ENCODE peak calls at places on chromosomes 3 and 15, in five cellular contexts. Z is aorta, G is breast epithelium, L is neural progenitor cell, H is Karpas-422. J is an unnamed sample.
A peak's percentile ranks its signal among the peaks of the same experiment; 100 is the strongest.

GRCh38 chr3:119437852-119438251 is 25.6 kb downstream of the TMEM39A start:
- DNase-seq in L (no peak), G (no peak), Z (no peak), H (no peak), J (no peak)

GRCh38 chr3:12393894-12394293 is 90.4 kb upstream of the TSEN2 start:
- DNase-seq in G (no peak), L (no peak), H (no peak), Z (no peak), J (no peak)

GRCh38 chr15:89665449-89666146 is 10.3 kb upstream of the KIF7 start:
- DNase-seq in Z (peak; percentile 82), L (peak; percentile 82), G (no peak), H (no peak), J (peak; percentile 48)

GRCh38 chr3:9168230-9168629 is 81.2 kb downstream of the SRGAP3 start:
- DNase-seq in G (peak; percentile 63), L (peak; percentile 60), Z (no peak), H (peak; percentile 56), J (no peak)

GRCh38 chr3:12807960-12808359 is 11.5 kb downstream of the CAND2 start:
- DNase-seq in Z (no peak), G (no peak), H (no peak), L (no peak), J (no peak)

GRCh38 chr15:49370782-49371181 is 52.3 kb upstream of the FGF7 start:
- DNase-seq in G (no peak), H (no peak), Z (no peak), L (no peak), J (no peak)

GRCh38 chr3:71022552-71023335 is 560.8 kb downstream of the FOXP1 start:
- DNase-seq in L (peak; percentile 68), Z (no peak), G (no peak), H (no peak), J (no peak)

GRCh38 chr3:137116619-137117018 is 158.8 kb downstream of the IL20RB start:
- DNase-seq in H (no peak), L (no peak), G (no peak), Z (no peak), J (no peak)

GRCh38 chr3:46464326-46465195 is at the start of gene LTF:
- DNase-seq in G (no peak), L (no peak), Z (no peak), H (no peak), J (no peak)

GRCh38 chr3:144200004-144200403 is 228.4 kb downstream of the DIPK2A start:
- DNase-seq in Z (no peak), L (no peak), H (no peak), G (no peak), J (no peak)

GRCh38 chr3:142394921-142395622 is 52.8 kb downstream of the XRN1 start:
- DNase-seq in Z (no peak), H (no peak), L (no peak), G (no peak), J (no peak)

GRCh38 chr3:139686206-139686605 is 8.4 kb upstream of the NMNAT3 start:
- DNase-seq in Z (no peak), H (no peak), G (no peak), L (no peak), J (no peak)

GRCh38 chr3:163019260-163019659 is 1522.7 kb downstream of the OTOL1 start:
- DNase-seq in L (no peak), H (no peak), G (no peak), Z (no peak), J (no peak)

GRCh38 chr3:26064297-26064696 is 274.4 kb downstream of the OXSM start:
- DNase-seq in H (no peak), L (no peak), Z (no peak), G (no peak), J (no peak)

GRCh38 chr3:67678665-67679064 is 24.3 kb upstream of the SUCLG2 start:
- DNase-seq in H (no peak), L (no peak), Z (no peak), G (no peak), J (no peak)

GRCh38 chr3:42804831-42805821 is 836 bp upstream of the HIGD1A start:
- DNase-seq in H (no peak), L (peak; percentile 70), Z (peak; percentile 50), G (no peak), J (peak; percentile 35)

GRCh38 chr3:24225027-24225743 is 269.5 kb downstream of the THRB start:
- DNase-seq in Z (no peak), L (no peak), H (no peak), G (no peak), J (no peak)

GRCh38 chr15:53536479-53537120 is 222.9 kb downstream of the WDR72 start:
- DNase-seq in L (peak; percentile 46), Z (no peak), G (no peak), H (no peak), J (no peak)

GRCh38 chr15:70342554-70343548 is 245.1 kb upstream of the TLE3 start:
- DNase-seq in L (no peak), H (no peak), Z (peak; percentile 8), G (peak; percentile 15), J (peak; percentile 4)

GRCh38 chr3:8103954-8104353 is 397.7 kb upstream of the LMCD1 start:
- DNase-seq in L (no peak), G (no peak), H (no peak), Z (no peak), J (no peak)

GRCh38 chr3:18308096-18308495 is 117.0 kb downstream of the SATB1 start:
- DNase-seq in G (no peak), Z (no peak), H (no peak), L (no peak), J (no peak)

GRCh38 chr3:38834110-38834509 is 18.1 kb upstream of the SCN10A start:
- DNase-seq in H (peak; percentile 6), G (no peak), Z (peak; percentile 82), L (peak; percentile 58), J (no peak)

GRCh38 chr3:53941945-53942344 is 50.3 kb upstream of the SELENOK start:
- DNase-seq in H (no peak), G (no peak), L (peak; percentile 9), Z (no peak), J (no peak)

GRCh38 chr15:33279613-33280205 is 31.1 kb upstream of the RYR3 start:
- DNase-seq in H (no peak), Z (no peak), L (no peak), G (no peak), J (no peak)

GRCh38 chr3:13279532-13279910 is 140.6 kb downstream of the NUP210 start:
- DNase-seq in H (no peak), L (no peak), G (no peak), Z (peak; percentile 28), J (no peak)

GRCh38 chr3:152968388-152969024 is 133.6 kb downstream of the P2RY1 start:
- DNase-seq in L (no peak), H (no peak), G (no peak), Z (no peak), J (no peak)

GRCh38 chr3:53594276-53594675 is 99.9 kb downstream of the CACNA1D start:
- DNase-seq in H (no peak), Z (no peak), G (no peak), L (no peak), J (no peak)

GRCh38 chr15:90062023-90062728 is 40.1 kb downstream of the IDH2 start:
- DNase-seq in L (peak; percentile 79), Z (peak; percentile 65), G (peak; percentile 67), H (peak; percentile 90), J (peak; percentile 85)

GRCh38 chr15:69104050-69104750 is 56.2 kb upstream of the GLCE start:
- DNase-seq in Z (no peak), H (no peak), L (no peak), G (no peak), J (no peak)

GRCh38 chr3:118968640-118969039 is 66.0 kb downstream of the IGSF11 start:
- DNase-seq in G (no peak), L (no peak), H (no peak), Z (no peak), J (no peak)

DNA sequence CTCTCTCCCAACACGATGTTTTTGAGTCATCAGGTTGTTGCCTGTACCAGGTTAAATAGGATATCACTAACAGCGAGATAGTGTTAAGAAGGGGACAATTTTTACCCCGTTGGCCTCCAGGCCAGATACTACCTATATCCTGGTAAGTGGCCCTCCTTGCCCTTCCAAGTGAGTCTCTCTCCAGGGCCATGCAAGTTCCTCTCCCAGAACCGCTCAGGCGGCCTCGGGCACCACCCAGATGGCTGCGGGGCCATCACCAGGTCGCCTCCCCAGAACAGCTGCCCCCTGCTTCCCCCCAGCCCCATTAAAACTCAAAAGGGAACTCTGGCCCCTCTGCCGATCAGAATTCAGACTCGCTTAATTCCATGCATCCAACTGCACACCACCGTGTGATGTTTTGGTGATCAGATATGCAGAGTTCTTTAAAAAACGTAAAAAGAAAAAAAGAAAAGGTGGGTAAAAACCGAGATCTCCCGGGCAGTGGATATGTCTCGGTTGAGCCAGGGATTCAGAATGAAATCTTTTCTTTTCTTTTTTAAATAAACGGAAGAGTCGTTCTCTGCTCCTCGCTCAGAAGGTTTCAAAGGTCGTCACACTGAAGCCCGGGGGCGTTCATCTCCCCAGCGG is 1.9 kb upstream of the TRIM71 start:
- DNase-seq in L (peak; percentile 60), G (no peak), H (no peak), Z (no peak), J (no peak)
- H3K27me3 ChIP-seq in L (no peaks in the 10 kb centered on the region), G (peaks cover 10% of the 10 kb centered on the region), H (no peaks in the 10 kb centered on the region), Z (no peaks in the 10 kb centered on the region), J (no peaks in the 10 kb centered on the region)

GRCh38 chr3:10747341-10747740 is 68.7 kb upstream of the SLC6A11 start:
- DNase-seq in L (no peak), H (no peak), G (no peak), Z (no peak), J (no peak)
- H3K27me3 ChIP-seq in L (peaks cover 56% of the 10 kb centered on the region), H (no peaks in the 10 kb centered on the region), G (no peaks in the 10 kb centered on the region), Z (no peaks in the 10 kb centered on the region), J (no peaks in the 10 kb centered on the region)

DNA sequence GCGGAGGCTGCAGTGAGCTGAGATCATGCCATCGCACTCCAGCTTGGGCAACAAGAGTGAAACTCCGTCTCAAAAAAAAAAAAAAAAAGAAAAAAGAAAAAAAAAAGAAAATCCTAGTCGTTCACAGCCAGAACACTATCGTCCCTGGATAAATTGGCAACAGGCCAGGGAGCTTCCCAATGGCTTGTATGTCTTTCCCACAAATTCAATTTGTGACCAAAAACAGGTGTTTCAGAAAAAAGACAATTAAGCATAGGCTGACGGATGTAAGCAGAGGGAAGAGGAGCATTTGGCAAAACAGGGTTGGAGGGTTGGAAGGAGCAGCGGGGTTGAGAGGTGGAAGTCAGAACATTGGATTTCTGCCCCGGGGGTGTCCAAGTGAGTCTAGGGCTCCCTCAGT is 8.5 kb downstream of the EPB42 start:
- DNase-seq in G (no peak), H (no peak), Z (no peak), L (no peak), J (no peak)
- H3K27me3 ChIP-seq in G (no peaks in the 10 kb centered on the region), H (no peaks in the 10 kb centered on the region), Z (no peaks in the 10 kb centered on the region), L (no peaks in the 10 kb centered on the region), J (no peaks in the 10 kb centered on the region)

DNA sequence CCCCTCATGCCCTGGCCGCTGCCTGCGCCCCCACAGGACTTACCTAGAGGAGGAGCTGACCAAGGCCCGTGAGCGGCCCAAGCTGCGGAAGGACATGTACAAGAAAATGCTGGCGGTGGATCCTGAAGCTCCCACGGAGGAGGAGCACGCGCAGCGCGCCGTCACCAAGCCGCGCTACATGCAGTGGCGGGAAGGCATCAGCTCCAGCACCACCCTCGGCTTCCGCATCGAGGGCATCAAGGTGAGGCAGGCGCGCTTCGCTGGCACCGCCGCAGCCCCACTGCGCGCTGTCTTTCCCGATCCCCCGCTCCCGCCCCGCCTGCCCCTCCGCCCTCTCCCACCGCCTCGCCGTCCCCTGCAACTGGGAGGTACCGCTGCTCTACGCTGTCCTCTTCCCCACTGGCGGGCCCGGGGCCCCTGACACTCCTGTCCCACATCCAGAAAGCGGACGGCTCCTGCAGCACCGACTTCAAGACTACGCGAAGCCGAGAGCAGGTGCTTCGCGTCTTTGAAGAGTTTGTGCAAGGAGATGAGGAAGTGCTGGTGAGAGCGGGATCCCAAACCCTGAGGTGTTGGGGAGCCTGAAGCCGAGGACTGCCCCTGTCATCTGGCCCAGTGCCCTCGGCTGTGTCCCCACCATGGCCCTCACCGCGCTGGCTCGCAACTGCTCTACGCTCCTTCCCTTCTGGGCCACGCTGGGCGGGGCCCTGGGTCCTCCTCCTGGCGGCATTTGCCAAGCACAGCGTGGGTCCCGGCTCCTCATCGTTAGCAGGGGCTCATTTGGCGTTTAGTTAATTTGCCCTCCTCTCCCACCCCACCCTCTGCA is 8.5 kb downstream of the ITPKA start:
- DNase-seq in H (no peak), Z (no peak), L (peak; percentile 56), G (no peak), J (no peak)
- H3K27me3 ChIP-seq in H (no peaks in the 10 kb centered on the region), Z (no peaks in the 10 kb centered on the region), L (peaks cover 100% of the 10 kb centered on the region), G (peaks cover 14% of the 10 kb centered on the region), J (no peaks in the 10 kb centered on the region)

J was measured in pancreas.